ENCODE peak calls at places on chromosomes 2 and 18, in four cellular contexts. S is cardiac muscle cell, U is transverse colon, G is Caco-2. M is an unnamed sample.

GRCh38 chr18:43563780-43564179 is 286.5 kb upstream of the SYT4 start:
- DNase-seq in S (peak; percentile 63), U (no peak), G (no peak), M (peak; percentile 66)

GRCh38 chr2:128271891-128272585 is 46.6 kb downstream of the HS6ST1 start:
- DNase-seq in S (no peak), U (no peak), G (peak; percentile 31), M (no peak)

GRCh38 chr2:183996825-183997823 is 601.2 kb upstream of the ZNF804A start:
- DNase-seq in S (no peak), U (no peak), G (no peak), M (no peak)

GRCh38 chr18:76922107-76922506 is 99.8 kb downstream of the ZNF236 start:
- DNase-seq in S (peak; percentile 62), U (peak; percentile 64), G (no peak), M (peak; percentile 42)

GRCh38 chr2:38997784-38998183 is 108.1 kb downstream of the ARHGEF33 start:
- DNase-seq in S (peak; percentile 92), U (no peak), G (no peak), M (peak; percentile 98)

GRCh38 chr18:54150226-54150625 is 74.2 kb downstream of the MBD2 start:
- DNase-seq in S (no peak), U (no peak), G (no peak), M (no peak)

GRCh38 chr18:45834303-45834702 is 8.8 kb downstream of the SIGLEC15 start:
- DNase-seq in S (no peak), U (no peak), G (no peak), M (no peak)

GRCh38 chr2:152632736-152633135 is 84.5 kb downstream of the PRPF40A start:
- DNase-seq in S (no peak), U (no peak), G (no peak), M (no peak)

GRCh38 chr2:84846732-84847131 is 34.2 kb downstream of the TRABD2A start:
- DNase-seq in S (peak; percentile 8), U (peak; percentile 54), G (no peak), M (no peak)

GRCh38 chr2:230952226-230952956 is 27.3 kb upstream of the GPR55 start:
- DNase-seq in S (no peak), U (no peak), G (no peak), M (no peak)

GRCh38 chr2:71602581-71602980 is 149.2 kb downstream of the DYSF start:
- DNase-seq in S (no peak), U (no peak), G (peak; percentile 15), M (no peak)

GRCh38 chr2:157261199-157261782 is 3.8 kb downstream of the GALNT5 start:
- DNase-seq in S (peak; percentile 47), U (peak; percentile 68), G (peak; percentile 87), M (peak; percentile 82)

GRCh38 chr2:48755473-48755872 is at the start of gene LHCGR:
- DNase-seq in S (peak; percentile 40), U (no peak), G (no peak), M (peak; percentile 19)

GRCh38 chr2:134336936-134337335 is 83.1 kb downstream of the MGAT5 start:
- DNase-seq in S (no peak), U (no peak), G (no peak), M (no peak)

GRCh38 chr2:229634574-229635185 is 79.7 kb downstream of the DNER start:
- DNase-seq in S (no peak), U (no peak), G (no peak), M (no peak)

GRCh38 chr2:129936334-129936934 is 43.0 kb upstream of the RAB6C start:
- DNase-seq in S (peak; percentile 59), U (peak; percentile 52), G (no peak), M (no peak)

GRCh38 chr2:37287966-37288365 is 36.7 kb downstream of the PRKD3 start:
- DNase-seq in S (no peak), U (no peak), G (no peak), M (no peak)

GRCh38 chr18:24987271-24987932 is 364.6 kb downstream of the ZNF521 start:
- DNase-seq in S (no peak), U (no peak), G (no peak), M (peak; percentile 16)

GRCh38 chr18:46718501-46719341 is 38.1 kb downstream of the ST8SIA5 start:
- DNase-seq in S (peak; percentile 22), U (no peak), G (no peak), M (peak; percentile 27)

GRCh38 chr2:66889632-66889882 is 454.6 kb downstream of the MEIS1 start:
- DNase-seq in S (no peak), U (no peak), G (no peak), M (no peak)

GRCh38 chr2:232875256-232876070 is 5.4 kb downstream of the SNORC start:
- DNase-seq in S (no peak), U (peak; percentile 45), G (no peak), M (no peak)

GRCh38 chr18:58580078-58580477 is 48.8 kb downstream of the ALPK2 start:
- DNase-seq in S (no peak), U (no peak), G (no peak), M (peak; percentile 43)

GRCh38 chr18:74331404-74331803 is 15.8 kb downstream of the C18orf63 start:
- DNase-seq in S (peak; percentile 80), U (no peak), G (no peak), M (peak; percentile 65)

GRCh38 chr2:71779306-71779855 is 326.0 kb downstream of the DYSF start:
- DNase-seq in S (peak; percentile 88), U (no peak), G (no peak), M (peak; percentile 81)

GRCh38 chr2:103183061-103183460 is 421.2 kb downstream of the TMEM182 start:
- DNase-seq in S (no peak), U (no peak), G (no peak), M (no peak)
- TF ChIP-seq CTCF in S (no peak), U (no peak), G (no peak), M (no peak)

GRCh38 chr2:9256570-9257043 is 50.0 kb downstream of the ASAP2 start:
- DNase-seq in S (no peak), U (no peak), G (no peak), M (peak; percentile 31)
- H3K4me3 ChIP-seq in S (no peak overlapping the region), U (no peak overlapping the region), G (no peak overlapping the region), M (peak overlapping the region; percentile 4)

DNA sequence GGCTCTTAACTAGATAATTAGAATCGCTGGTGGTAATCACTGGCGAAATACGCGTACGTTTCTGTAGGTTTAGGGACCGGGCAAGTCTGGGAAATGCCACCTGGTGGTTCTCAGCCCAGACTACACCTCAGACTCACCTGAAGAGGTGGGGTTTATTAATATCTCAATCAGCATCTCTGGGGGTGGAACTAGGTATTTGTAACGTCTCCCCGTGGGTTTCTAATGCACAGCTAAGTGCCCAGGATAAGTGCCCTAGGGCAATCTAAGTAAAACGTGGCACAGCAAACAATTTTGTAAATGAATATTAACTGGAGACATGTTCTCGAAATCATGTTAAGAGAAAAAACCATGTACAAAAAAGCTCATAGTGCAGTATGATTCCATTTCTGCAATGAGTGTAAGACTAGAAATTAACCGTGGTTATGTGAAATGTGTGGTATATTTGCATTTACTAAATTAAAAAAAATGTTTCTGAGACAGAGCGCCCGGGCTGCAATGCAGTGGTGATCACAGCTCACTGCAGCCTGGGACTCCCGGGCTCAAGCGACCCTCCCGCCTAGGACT is 760 bp upstream of the CNOT11 start:
- DNase-seq in S (peak; percentile 2), U (peak; percentile 60), G (peak; percentile 82), M (no peak)
- TF ChIP-seq CTCF in S (no peak), U (peak; percentile 84), G (peak; percentile 80), M (peak; percentile 14)

GRCh38 chr18:50285631-50286321 is 1.7 kb downstream of the CXXC1 start:
- DNase-seq in S (no peak), U (no peak), G (no peak), M (no peak)
- H3K4me3 ChIP-seq in S (no peak overlapping the region), U (no peak overlapping the region), G (no peak overlapping the region), M (no peak overlapping the region)

GRCh38 chr2:83517727-83518368 is 941.2 kb downstream of the SUCLG1 start:
- DNase-seq in S (no peak), U (no peak), G (no peak), M (no peak)

DNA sequence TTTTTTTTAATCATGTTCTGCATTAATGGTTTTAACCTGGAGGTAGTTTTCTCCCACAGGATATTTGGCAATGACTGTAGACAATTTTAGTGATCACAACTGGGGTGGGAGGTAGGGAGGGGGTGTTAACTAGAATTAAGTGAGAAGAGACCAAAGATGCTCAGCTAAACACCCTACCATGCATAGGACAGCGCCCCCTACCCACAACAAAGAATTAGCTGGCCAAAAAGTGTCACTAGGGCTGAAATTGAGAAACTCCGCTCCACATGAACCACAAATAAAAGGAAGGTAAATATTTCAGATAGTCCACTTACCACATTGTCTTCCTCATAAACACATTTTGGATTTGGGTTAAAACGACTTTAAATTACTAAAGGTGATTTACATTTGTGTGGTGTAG is 942.6 kb downstream of the SUCLG1 start:
- DNase-seq in S (no peak), U (no peak), G (no peak), M (no peak)
- TF ChIP-seq CTCF in S (no peak), U (no peak), G (no peak), M (no peak)

GRCh38 chr2:74516650-74517049 is 2.4 kb downstream of the TLX2 start:
- DNase-seq in S (no peak), U (no peak), G (no peak), M (no peak)
- H3K4me3 ChIP-seq in S (no peak overlapping the region), U (no peak overlapping the region), G (peak overlapping the region; percentile 60), M (no peak overlapping the region)

DNA sequence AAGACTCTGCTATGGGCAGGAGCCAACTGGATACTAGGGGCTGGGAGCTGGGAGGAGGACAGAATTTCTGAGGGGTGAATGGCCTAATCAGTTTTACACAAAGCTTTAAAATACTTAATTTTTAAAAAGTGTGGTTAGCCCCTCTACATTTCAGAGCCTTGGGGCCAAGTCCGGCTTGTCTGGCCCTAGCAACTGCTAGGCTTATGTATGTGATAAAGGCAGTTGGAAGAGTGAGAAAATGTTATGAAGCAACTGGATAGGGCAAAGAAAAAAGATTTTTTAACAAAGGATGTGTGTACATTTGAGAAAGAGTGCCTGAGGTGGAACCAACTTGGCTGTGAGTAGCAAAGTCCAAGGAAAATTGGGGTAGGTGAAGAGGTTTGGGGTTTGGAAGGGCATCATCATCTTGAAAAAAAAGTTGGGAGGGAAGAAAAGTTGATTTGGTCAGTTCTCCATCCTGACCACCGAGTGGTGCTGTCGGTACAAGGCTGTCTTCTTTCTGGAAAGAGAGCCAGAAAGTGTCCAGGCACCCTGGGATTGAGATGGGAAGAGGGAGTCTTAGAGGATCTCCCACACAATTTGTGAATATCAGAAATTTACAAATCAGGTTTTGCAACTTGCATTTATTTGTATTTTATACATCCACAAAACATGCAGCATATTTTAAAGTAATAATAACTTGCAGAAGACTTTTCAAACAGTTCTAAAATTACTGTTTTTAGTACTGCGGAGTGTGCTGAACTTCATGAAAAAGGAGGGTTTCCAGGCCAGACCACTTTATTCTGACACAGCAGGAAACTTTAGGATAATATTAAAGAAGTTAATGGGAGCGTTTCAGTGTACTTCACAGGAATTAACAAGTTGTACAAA is 10.5 kb upstream of the CDK15 start:
- DNase-seq in S (peak; percentile 62), U (no peak), G (no peak), M (peak; percentile 66)
- TF ChIP-seq CTCF in S (peak; percentile 73), U (peak; percentile 50), G (peak; percentile 87), M (peak; percentile 77)

GRCh38 chr2:234881413-234882241 is 70.2 kb upstream of the SH3BP4 start:
- DNase-seq in S (peak; percentile 97), U (peak; percentile 90), G (peak; percentile 70), M (peak; percentile 96)
- H3K4me3 ChIP-seq in S (no peak overlapping the region), U (no peak overlapping the region), G (no peak overlapping the region), M (peak overlapping the region; percentile 16)

DNA sequence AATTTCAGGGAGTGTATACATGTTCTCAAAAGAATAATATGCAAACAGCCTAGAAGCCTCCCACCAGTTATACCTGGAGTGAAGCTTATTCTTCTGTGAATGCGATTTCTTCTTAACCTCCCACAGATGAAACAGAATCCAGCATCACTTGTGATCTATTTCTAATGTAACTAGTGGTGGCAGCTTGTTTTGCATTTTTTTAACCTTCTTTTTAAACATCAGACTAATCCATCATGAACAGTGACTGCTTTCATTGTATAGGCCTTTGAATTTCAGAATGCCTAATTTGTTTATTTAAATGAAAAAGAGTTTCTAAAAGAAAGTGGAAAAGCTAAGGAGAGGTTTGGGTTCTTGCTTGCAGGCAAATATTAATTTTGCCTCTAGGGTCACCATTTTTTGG is 85.7 kb upstream of the EPHA4 start:
- DNase-seq in S (no peak), U (no peak), G (no peak), M (no peak)
- TF ChIP-seq CTCF in S (no peak), U (no peak), G (no peak), M (no peak)

M was measured in cardiac fibroblast.